ENCODE peak calls at places on chromosomes 5 and 9, in five cellular contexts. R is mammary epithelial cell, P is H1, T is lower lobe of right lung, F is vagina. H is an unnamed sample.

GRCh38 chr5:59199868-59200267 is 617.0 kb downstream of the RAB3C start:
- DNase-seq in R (no peak), T (no peak), F (no peak), P (no peak), H (no peak)

GRCh38 chr5:132227485-132228240 is at the start of gene P4HA2:
- DNase-seq in T (peak), R (peak), P (peak), F (no peak), H (peak)

GRCh38 chr5:111224561-111224989 is 391 bp downstream of the CAMK4 start:
- DNase-seq in R (peak), P (no peak), F (no peak), T (no peak), H (no peak)

GRCh38 chr9:93089024-93089423 is 7.0 kb upstream of the CARD19 start:
- DNase-seq in F (no peak), T (no peak), R (no peak), P (no peak), H (no peak)

GRCh38 chr5:146544232-146544631 is 28.2 kb upstream of the GPR151 start:
- DNase-seq in F (no peak), R (no peak), P (no peak), T (no peak), H (no peak)

GRCh38 chr9:18543406-18543965 is 69.5 kb downstream of the ADAMTSL1 start:
- DNase-seq in P (no peak), F (no peak), R (peak), T (no peak), H (peak)

GRCh38 chr9:128211551-128212281 is 8.5 kb downstream of the DNM1 start:
- DNase-seq in R (no peak), P (no peak), T (no peak), F (no peak), H (no peak)

GRCh38 chr9:130209422-130209821 is 37.2 kb downstream of the NCS1 start:
- DNase-seq in F (no peak), T (no peak), P (no peak), R (no peak), H (no peak)

GRCh38 chr9:93678199-93679019 is 102.0 kb downstream of the PHF2 start:
- DNase-seq in T (peak), F (no peak), R (no peak), P (peak), H (no peak)

GRCh38 chr5:68456756-68457217 is 241.2 kb downstream of the PIK3R1 start:
- DNase-seq in P (no peak), T (no peak), F (no peak), R (peak), H (peak)

GRCh38 chr9:5185220-5185840 is at the start of gene INSL6:
- DNase-seq in F (no peak), P (peak), R (no peak), T (no peak), H (no peak)

GRCh38 chr5:164145458-164145857 is 640.0 kb downstream of the MAT2B start:
- DNase-seq in R (no peak), T (no peak), F (no peak), P (no peak), H (no peak)

GRCh38 chr5:77882670-77883257 is 106.6 kb upstream of the TBCA start:
- DNase-seq in P (no peak), T (no peak), F (no peak), R (peak), H (peak)

GRCh38 chr9:621199-621860 is 220.2 kb upstream of the DMRT1 start:
- DNase-seq in F (no peak), P (no peak), T (no peak), R (no peak), H (no peak)

GRCh38 chr5:136525546-136525945 is 160.2 kb upstream of the TRPC7 start:
- DNase-seq in P (no peak), F (no peak), T (no peak), R (no peak), H (no peak)

GRCh38 chr5:3634061-3634460 is 38.4 kb downstream of the IRX1 start:
- DNase-seq in P (no peak), T (no peak), F (no peak), R (no peak), H (no peak)

DNA sequence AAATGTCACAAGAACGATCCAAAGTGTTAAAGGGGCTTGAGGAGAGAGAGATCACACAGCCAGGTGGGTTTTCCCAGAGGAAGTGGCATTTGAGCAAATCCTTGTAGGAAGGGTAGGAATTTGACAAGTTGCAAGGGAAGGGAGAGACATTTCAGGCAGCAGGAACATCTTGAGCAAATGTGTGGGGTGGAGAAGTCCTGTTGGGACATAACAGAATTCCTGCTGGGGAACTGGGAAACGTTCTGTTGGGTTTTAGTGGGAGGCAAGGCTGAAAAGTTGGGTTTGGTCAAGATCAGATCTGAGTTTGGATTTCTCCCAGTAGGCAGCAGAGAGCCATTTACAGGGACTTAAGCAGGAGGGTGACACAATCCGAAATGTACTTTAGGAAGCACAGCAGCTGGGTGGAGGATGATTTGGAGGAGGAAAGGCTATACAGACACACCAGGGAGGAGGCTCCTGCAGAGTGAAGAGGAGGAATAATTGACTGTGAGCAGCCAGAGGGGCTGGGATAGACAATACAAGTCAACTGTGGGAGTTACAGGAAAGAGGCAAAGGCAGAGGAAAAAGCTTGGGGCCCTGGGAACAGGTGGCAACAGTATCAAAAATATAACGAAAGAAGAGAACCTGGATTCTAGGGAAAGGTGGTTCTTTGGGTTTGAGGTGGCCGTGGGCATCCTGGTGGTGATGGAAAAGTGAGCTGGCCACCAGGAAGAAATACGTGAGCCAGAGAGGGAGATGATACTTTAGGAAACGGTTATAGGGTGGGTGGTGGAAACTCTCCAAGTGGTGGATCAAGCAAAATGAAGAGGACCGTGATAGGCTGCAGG is 3.1 kb upstream of the ZSWIM6 start:
- DNase-seq in R (no peak), T (no peak), F (no peak), P (no peak), H (no peak)
- H3K4me3 ChIP-seq in R (no peak), T (no peak), F (no peak), P (peak), H (no peak)

GRCh38 chr5:144487207-144487606 is 316.5 kb downstream of the KCTD16 start:
- DNase-seq in F (no peak), R (no peak), P (peak), T (no peak), H (no peak)
- TF ChIP-seq CTCF in F (no peak), R (peak), P (peak), T (no peak), H (peak)

DNA sequence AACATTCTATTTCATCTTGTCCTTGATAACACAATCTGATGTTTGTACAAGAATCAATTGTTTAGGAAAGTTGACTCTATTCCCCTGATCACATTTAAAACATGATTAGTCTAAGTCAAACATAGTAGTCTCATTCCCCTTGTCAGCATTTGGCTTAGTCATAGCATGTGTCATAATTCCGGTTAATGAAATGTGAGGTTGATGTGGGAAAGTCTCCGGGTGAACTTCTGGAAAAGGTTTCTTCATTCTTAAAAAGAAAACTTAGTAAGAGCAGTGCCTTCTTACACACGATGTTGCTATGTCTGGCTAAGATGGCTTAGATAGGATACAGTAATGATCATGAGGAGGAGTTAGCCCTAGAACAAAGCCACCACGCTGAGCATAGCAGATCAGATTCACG is 462.5 kb upstream of the PAPPA start:
- DNase-seq in F (no peak), T (no peak), P (no peak), R (peak), H (peak)
- H3K4me3 ChIP-seq in F (no peak), T (no peak), P (no peak), R (no peak), H (no peak)

GRCh38 chr5:133996683-133997252 is 8.0 kb downstream of the VDAC1 start:
- DNase-seq in F (no peak), T (no peak), R (no peak), P (peak), H (no peak)
- TF ChIP-seq CTCF in F (no peak), T (peak), R (peak), P (no peak), H (peak)

GRCh38 chr5:14744296-14745187 is 80.0 kb downstream of the OTULIN start:
- DNase-seq in F (no peak), P (no peak), T (no peak), R (no peak), H (no peak)
- H3K4me3 ChIP-seq in F (no peak), P (no peak), T (no peak), R (no peak), H (no peak)

DNA sequence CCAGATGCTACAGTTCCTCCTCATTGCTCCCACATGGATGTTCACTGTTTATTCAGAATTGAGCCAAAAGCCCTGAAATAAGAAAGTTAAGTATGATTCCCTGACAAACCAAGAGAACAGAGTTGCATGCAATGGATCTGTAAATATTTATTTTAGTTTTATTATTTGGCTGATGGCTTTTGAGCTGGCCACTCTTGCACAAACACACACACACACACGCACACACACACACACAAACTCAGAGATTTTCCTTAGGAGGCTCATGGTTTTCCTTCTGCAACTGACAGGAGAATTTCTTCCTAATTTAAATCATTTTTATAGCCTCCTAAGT is 119.0 kb upstream of the SLCO6A1 start:
- DNase-seq in R (no peak), F (no peak), T (no peak), P (no peak), H (no peak)
- TF ChIP-seq CTCF in R (no peak), F (no peak), T (no peak), P (no peak), H (no peak)

DNA sequence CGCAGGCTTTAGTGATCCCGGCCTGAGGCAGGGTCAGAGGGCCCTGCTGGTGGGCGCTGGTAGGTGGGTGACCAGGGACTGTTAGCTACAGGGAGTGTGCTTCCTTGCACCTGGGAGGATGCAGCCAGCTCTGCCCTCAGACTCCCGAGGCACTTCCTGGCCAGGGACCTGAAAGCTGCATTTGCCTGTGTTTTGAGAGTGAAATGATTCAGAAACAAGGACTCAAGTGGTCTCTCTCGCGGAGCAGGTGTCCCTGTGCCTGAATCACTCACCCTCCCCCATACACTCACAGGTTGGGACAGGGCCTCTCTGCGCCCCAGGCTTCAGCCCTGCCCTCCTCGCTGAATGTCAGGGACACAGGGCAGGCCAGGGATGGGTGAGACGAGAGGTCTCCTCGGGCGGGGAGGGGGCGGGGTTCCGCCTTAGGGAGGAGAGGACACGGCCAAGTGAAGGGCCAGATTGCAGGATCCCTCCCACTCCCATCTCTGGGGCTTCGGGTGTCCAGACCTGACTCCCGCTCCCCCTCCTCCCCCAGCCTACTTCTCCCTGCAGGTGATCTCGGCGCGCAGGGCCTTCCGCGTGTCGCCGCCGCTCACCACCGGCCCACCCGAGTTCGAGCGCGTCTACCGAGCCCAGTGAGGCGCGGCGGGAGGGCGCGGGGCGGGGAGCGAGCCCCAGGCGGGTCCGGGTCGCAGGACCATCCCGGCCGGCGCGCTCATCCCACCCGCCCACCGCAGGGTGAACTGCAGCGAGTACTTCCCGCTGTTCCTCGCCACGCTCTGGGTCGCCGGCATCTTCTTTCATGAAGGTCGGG is 1.5 kb downstream of the LTC4S start:
- DNase-seq in F (no peak), P (peak), R (peak), T (peak), H (no peak)
- H3K4me3 ChIP-seq in F (peak), P (peak), R (peak), T (peak), H (peak)

DNA sequence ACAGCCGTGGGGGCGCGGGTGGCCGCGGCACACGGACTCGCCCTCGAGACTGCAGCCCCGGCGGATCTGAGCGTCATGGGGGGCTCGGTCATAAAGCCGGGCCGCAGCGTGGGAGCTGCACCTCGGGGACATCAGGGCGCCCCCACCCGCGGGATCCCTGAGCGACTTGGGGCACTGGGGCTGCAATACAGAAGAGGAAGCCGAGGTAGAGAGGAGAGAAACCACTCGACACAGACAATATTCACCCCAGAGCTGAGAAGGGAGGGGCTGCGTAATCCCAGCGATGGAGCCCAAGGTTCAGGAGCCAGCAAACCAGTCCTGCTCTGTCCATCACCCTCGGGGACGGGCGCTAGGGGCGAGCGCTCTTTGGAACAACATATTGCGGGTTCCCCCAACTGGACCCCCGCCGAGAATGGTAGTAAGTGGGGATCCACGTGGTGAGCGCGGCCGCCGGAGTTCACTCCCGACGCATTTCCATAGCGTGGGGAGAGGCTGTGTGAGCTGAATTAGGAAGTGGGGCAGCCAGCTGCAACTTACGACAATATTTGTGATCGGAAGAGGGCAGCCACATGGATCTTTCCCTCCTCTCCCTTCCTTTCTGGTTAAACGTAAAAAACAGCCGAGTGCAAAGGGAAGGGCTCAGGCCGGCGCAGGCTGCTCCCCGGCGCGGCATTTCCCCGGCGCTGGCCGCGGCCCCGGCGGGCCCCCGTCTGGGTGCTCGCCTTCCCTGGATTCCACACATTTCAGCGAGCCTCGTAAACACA is 9.9 kb downstream of the PTCH1 start:
- DNase-seq in T (no peak), F (no peak), R (peak), P (peak), H (peak)
- TF ChIP-seq CTCF in T (no peak), F (no peak), R (no peak), P (no peak), H (no peak)

DNA sequence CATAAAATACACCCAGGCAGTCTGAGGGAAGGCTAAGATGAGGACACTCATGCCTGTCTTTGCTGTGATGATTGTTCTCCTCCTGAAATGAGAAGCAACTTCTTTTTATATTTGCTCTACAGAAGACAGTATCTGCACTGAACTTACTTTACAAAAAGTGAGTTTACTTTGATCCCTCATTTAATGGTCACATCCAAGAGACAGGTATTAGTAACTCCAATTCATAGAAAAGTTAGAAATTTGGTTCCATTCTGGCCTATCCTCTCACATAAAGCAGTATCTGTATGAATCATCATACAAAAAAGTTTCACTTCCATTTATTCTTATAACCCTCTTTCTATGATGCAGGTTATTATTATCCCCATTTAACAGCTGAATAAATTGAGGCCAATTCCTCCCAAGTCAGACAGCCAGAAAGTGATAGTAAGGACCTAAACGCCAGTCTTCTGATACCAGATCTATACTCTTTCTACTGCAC is 15.2 kb downstream of the TSTD2 start:
- DNase-seq in P (no peak), T (no peak), R (no peak), F (no peak), H (no peak)
- H3K4me3 ChIP-seq in P (no peak), T (no peak), R (no peak), F (no peak), H (no peak)

H was measured in astrocyte of the spinal cord.